ENCODE peak calls at places on chromosomes 1 and 21, in ten cellular contexts. F is thoracic aorta, E is cardiac muscle cell, P is Panc1, V is MM.1S, G is RWPE2, Q is A549, N is Peyer's patch, W is uterus, T is kidney. C is an unnamed sample. For H3K4me1, the result is how much of the 10 kb centered on the place peaks cover.

GRCh38 chr1:153540394-153541361 is at the start of gene S100A5:
- DNase-seq in F (no peak), E (no peak), P (no peak), V (no peak), G (peak), Q (no peak), N (no peak), W (no peak), T (no peak), C (peak)

GRCh38 chr1:173297798-173298391 is 90.8 kb upstream of the TNFSF4 start:
- DNase-seq in F (no peak), E (no peak), P (no peak), V (no peak), G (no peak), Q (no peak), N (no peak), W (no peak), T (no peak), C (no peak)

GRCh38 chr21:31176725-31177124 is 138.4 kb upstream of the KRTAP19-8 start:
- DNase-seq in F (no peak), E (no peak), P (no peak), V (no peak), G (no peak), Q (no peak), N (no peak), W (no peak), T (no peak), C (no peak)

GRCh38 chr1:159803946-159804695 is 2.0 kb downstream of the FCRL6 start:
- DNase-seq in F (no peak), E (no peak), P (no peak), V (no peak), G (no peak), Q (no peak), N (no peak), W (no peak), T (no peak), C (no peak)

GRCh38 chr1:45346473-45346872 is 6.2 kb upstream of the MUTYH start:
- DNase-seq in F (no peak), E (no peak), P (no peak), V (no peak), G (no peak), Q (no peak), N (no peak), W (no peak), T (no peak), C (no peak)

GRCh38 chr1:108691128-108691885 is 803 bp upstream of the PRPF38B start:
- DNase-seq in F (no peak), E (no peak), P (no peak), V (no peak), G (no peak), Q (no peak), N (no peak), W (no peak), T (no peak), C (no peak)

GRCh38 chr21:41422546-41423372 is 3.3 kb upstream of the MX1 start:
- DNase-seq in F (no peak), E (no peak), P (no peak), V (no peak), G (no peak), Q (no peak), N (no peak), W (no peak), T (no peak), C (no peak)

GRCh38 chr1:56643661-56644060 is 1.5 kb upstream of the PRKAA2 start:
- DNase-seq in F (no peak), E (no peak), P (no peak), V (no peak), G (no peak), Q (no peak), N (no peak), W (no peak), T (no peak), C (no peak)

GRCh38 chr1:176779655-176780328 is 316.8 kb downstream of the PAPPA2 start:
- DNase-seq in F (no peak), E (no peak), P (no peak), V (no peak), G (no peak), Q (no peak), N (no peak), W (no peak), T (no peak), C (no peak)

GRCh38 chr21:44500111-44500510 is 39.9 kb downstream of the KRTAP10-1 start:
- DNase-seq in F (no peak), E (no peak), P (no peak), V (no peak), G (no peak), Q (no peak), N (no peak), W (no peak), T (peak), C (no peak)

GRCh38 chr1:221392453-221392852 is 349.4 kb downstream of the DUSP10 start:
- DNase-seq in F (peak), E (no peak), P (no peak), V (no peak), G (no peak), Q (no peak), N (no peak), W (no peak), T (no peak), C (no peak)

GRCh38 chr21:41953249-41953830 is 478 bp downstream of the C2CD2 start:
- DNase-seq in F (no peak), E (peak), P (no peak), V (no peak), G (no peak), Q (no peak), N (peak), W (peak), T (peak), C (peak)

GRCh38 chr1:171420810-171421209 is 64.5 kb upstream of the PRRC2C start:
- DNase-seq in F (no peak), E (no peak), P (no peak), V (peak), G (no peak), Q (no peak), N (no peak), W (no peak), T (no peak), C (no peak)

GRCh38 chr1:37794372-37795339 is 1.0 kb downstream of the MANEAL start:
- DNase-seq in F (no peak), E (no peak), P (no peak), V (peak), G (no peak), Q (no peak), N (no peak), W (no peak), T (no peak), C (peak)

GRCh38 chr21:28283652-28284490 is 708.8 kb downstream of the LTN1 start:
- DNase-seq in F (no peak), E (peak), P (no peak), V (no peak), G (no peak), Q (no peak), N (no peak), W (no peak), T (no peak), C (no peak)

GRCh38 chr1:229640455-229640854 is 14.4 kb downstream of the URB2 start:
- DNase-seq in F (no peak), E (no peak), P (no peak), V (no peak), G (no peak), Q (no peak), N (no peak), W (no peak), T (no peak), C (no peak)

GRCh38 chr1:203536981-203537455 is 43.1 kb downstream of the OPTC start:
- DNase-seq in F (no peak), E (no peak), P (no peak), V (no peak), G (no peak), Q (no peak), N (no peak), W (peak), T (no peak), C (peak)

GRCh38 chr1:56506951-56507437 is 72.4 kb downstream of the PLPP3 start:
- DNase-seq in F (no peak), E (no peak), P (no peak), V (no peak), G (no peak), Q (no peak), N (no peak), W (no peak), T (no peak), C (no peak)

GRCh38 chr1:218351617-218352438 is 6.7 kb downstream of the TGFB2 start:
- DNase-seq in F (no peak), E (no peak), P (no peak), V (peak), G (no peak), Q (no peak), N (no peak), W (peak), T (no peak), C (no peak)

GRCh38 chr1:213761845-213762407 is 225.8 kb upstream of the PROX1 start:
- DNase-seq in F (no peak), E (no peak), P (no peak), V (no peak), G (no peak), Q (no peak), N (no peak), W (no peak), T (no peak), C (no peak)

GRCh38 chr1:218412181-218412580 is 67.0 kb downstream of the TGFB2 start:
- DNase-seq in F (no peak), E (no peak), P (no peak), V (no peak), G (no peak), Q (no peak), N (no peak), W (no peak), T (no peak), C (no peak)

GRCh38 chr1:24847995-24848857 is 81.8 kb downstream of the RUNX3 start:
- DNase-seq in F (peak), E (peak), P (peak), V (peak), G (peak), Q (peak), N (peak), W (peak), T (peak), C (peak)

GRCh38 chr1:1179339-1179982 is 5.8 kb downstream of the TTLL10 start:
- DNase-seq in F (no peak), E (no peak), P (no peak), V (no peak), G (no peak), Q (no peak), N (no peak), W (no peak), T (no peak), C (no peak)

GRCh38 chr21:21111309-21111920 is 113.2 kb downstream of the NCAM2 start:
- DNase-seq in F (no peak), E (no peak), P (no peak), V (no peak), G (no peak), Q (no peak), N (no peak), W (no peak), T (no peak), C (no peak)

GRCh38 chr1:178051071-178051470 is 42.8 kb upstream of the RASAL2 start:
- DNase-seq in F (no peak), E (no peak), P (no peak), V (no peak), G (no peak), Q (no peak), N (no peak), W (no peak), T (no peak), C (no peak)

GRCh38 chr1:85411567-85412312 is 53.2 kb downstream of the DDAH1 start:
- DNase-seq in F (no peak), E (no peak), P (no peak), V (no peak), G (no peak), Q (no peak), N (no peak), W (no peak), T (no peak), C (no peak)

GRCh38 chr1:2203671-2204383 is 9.3 kb upstream of the FAAP20 start:
- DNase-seq in F (no peak), E (no peak), P (no peak), V (no peak), G (no peak), Q (no peak), N (no peak), W (no peak), T (peak), C (peak)
- H3K4me1 ChIP-seq in F (under half), E (under half), P (under half), V (under half), G (under half), Q (under half), N (under half), W (under half), T (under half), C (under half)

DNA sequence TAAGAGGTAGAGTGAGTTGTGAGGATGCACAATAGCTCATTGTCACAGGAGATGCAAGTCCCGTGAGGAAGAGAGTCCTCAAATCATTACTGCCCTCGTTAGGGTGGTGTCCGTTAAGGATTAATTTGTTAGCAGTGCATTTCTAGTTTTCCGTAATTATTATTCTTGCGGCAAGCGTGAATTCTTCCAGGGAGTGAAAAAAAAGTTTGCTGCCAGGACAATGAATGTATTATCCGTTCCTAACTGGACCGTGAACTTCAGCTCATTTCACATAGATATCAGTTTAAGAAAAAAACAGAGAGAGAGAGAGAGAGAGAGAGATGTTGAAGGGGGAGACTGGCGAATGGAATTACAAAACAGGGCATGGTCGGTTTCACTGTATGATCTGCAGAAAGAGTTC is 216.1 kb upstream of the NFIA start:
- DNase-seq in F (no peak), E (no peak), P (no peak), V (no peak), G (no peak), Q (no peak), N (no peak), W (no peak), T (no peak), C (no peak)
- H3K4me3 ChIP-seq in F (no peak), E (no peak), P (no peak), V (no peak), G (no peak), Q (no peak), N (no peak), W (no peak), T (no peak), C (no peak)

DNA sequence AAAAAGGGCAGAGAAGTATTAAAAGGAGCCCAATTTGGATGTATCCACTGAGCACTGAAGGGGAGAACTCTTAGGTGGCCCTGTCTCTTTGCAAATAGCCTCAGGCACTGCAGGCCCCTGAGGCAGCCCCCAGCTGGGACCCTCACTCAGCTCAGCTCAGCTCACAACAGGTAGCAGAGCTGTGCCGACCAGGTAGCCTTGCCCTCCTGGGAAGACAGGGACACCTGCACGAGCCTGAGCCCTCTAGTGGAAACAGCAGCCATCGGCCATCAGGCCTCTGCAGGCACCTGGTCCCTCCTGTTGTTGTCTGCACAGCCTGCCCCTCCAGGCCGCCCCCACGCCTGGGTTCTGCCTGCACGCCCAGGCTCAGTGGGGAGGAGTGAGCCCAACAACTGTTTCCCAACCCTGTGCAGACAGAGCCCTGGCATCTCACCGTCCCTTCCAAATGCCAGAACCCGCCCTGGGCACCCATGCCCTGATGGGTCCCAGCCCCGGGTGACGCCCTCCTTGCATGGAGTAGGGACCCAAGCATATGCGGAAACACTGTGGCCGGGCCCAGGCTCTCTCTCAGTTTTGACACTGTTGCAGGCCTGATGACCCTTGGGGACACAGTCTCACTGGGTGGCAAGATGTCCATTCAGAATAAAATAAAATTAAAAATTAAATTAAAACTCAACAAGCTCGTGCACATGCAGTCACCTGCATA is 60.0 kb upstream of the AJAP1 start:
- DNase-seq in F (no peak), E (no peak), P (no peak), V (no peak), G (no peak), Q (no peak), N (peak), W (no peak), T (no peak), C (no peak)
- TF ChIP-seq CTCF in F (no peak), E (no peak), P (no peak), V (no peak), G (peak), Q (peak), N (no peak), W (no peak), T (peak), C (no peak)

GRCh38 chr1:246891105-246891504 is 40.6 kb downstream of the AHCTF1 start:
- DNase-seq in F (no peak), E (no peak), P (no peak), V (no peak), G (no peak), Q (no peak), N (no peak), W (no peak), T (no peak), C (no peak)
- H3K4me1 ChIP-seq in F (under half), E (under half), P (under half), V (under half), G (under half), Q (under half), N (under half), W (under half), T (under half), C (under half)

DNA sequence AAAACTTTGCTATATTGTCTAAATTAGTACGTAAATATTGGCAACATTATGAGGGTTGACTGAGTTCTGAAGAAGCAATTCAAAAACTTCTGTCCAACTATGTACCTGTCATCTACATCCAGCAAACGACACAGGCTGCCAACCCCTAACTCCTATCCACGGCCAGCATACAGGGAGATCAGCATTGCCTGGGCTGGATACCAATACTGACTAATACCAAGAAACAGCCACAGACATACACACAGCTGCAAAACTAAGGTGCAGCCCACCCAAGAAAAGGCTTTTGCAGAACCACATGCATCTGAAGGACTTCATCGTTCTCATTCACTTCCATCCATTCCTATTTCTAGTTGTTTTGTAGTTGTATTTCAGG is 2.0 kb downstream of the KIAA0319L start:
- DNase-seq in F (no peak), E (no peak), P (no peak), V (no peak), G (no peak), Q (no peak), N (no peak), W (no peak), T (no peak), C (no peak)
- H3K4me3 ChIP-seq in F (no peak), E (no peak), P (no peak), V (no peak), G (no peak), Q (no peak), N (peak), W (no peak), T (no peak), C (no peak)